ENCODE peak calls at places on chromosomes 7 and 10, in nine cellular contexts. T is stomach, S is prostate gland, I is HepG2, E is GM12891, L is spleen, P is HCT116, U is sigmoid colon, W is transverse colon. C is an unnamed sample.

GRCh38 chr10:46523881-46524470 is 32.5 kb downstream of the GPRIN2 start:
- DNase-seq in I (no peak), W (peak; percentile 18), T (peak; percentile 28), S (no peak), L (peak; percentile 61), E (no peak), U (peak; percentile 66), P (peak; percentile 35), C (no peak)

GRCh38 chr7:98619450-98620321 is 2.6 kb downstream of the NPTX2 start:
- DNase-seq in I (peak; percentile 69), E (no peak), U (no peak), S (no peak), L (no peak), T (peak; percentile 40), P (no peak), W (no peak), C (no peak)

GRCh38 chr10:110508806-110509544 is 11.3 kb downstream of the DUSP5 start:
- DNase-seq in U (peak; percentile 67), W (no peak), E (no peak), L (no peak), P (no peak), T (no peak), S (no peak), I (no peak), C (no peak)

GRCh38 chr10:8829592-8829991 is 775.1 kb downstream of the GATA3 start:
- DNase-seq in P (no peak), I (no peak), W (no peak), S (no peak), L (no peak), U (no peak), E (no peak), T (no peak), C (no peak)

GRCh38 chr10:30803901-30804322 is 174.4 kb upstream of the LYZL2 start:
- DNase-seq in P (no peak), I (no peak), L (peak; percentile 33), T (no peak), E (no peak), W (no peak), U (peak; percentile 90), S (peak; percentile 50), C (no peak)

GRCh38 chr10:132066186-132066585 is 440 bp downstream of the JAKMIP3 start:
- DNase-seq in L (no peak), P (no peak), I (no peak), W (no peak), U (no peak), E (no peak), S (no peak), T (no peak), C (no peak)

GRCh38 chr10:126199221-126199998 is 188.9 kb downstream of the ADAM12 start:
- DNase-seq in U (no peak), E (no peak), P (peak; percentile 26), W (no peak), S (no peak), L (no peak), T (no peak), I (no peak), C (no peak)

GRCh38 chr7:1370738-1371137 is 88.5 kb downstream of the MICALL2 start:
- DNase-seq in E (no peak), L (no peak), T (no peak), W (no peak), U (no peak), P (no peak), I (no peak), S (no peak), C (no peak)

GRCh38 chr10:99595770-99596465 is 24.3 kb downstream of the SLC25A28 start:
- DNase-seq in L (no peak), T (no peak), U (no peak), W (peak; percentile 44), I (no peak), S (no peak), P (no peak), E (no peak), C (no peak)

GRCh38 chr7:146366938-146367337 is 250.3 kb downstream of the CNTNAP2 start:
- DNase-seq in E (no peak), P (no peak), L (no peak), I (no peak), T (no peak), U (no peak), S (no peak), W (no peak), C (no peak)

DNA sequence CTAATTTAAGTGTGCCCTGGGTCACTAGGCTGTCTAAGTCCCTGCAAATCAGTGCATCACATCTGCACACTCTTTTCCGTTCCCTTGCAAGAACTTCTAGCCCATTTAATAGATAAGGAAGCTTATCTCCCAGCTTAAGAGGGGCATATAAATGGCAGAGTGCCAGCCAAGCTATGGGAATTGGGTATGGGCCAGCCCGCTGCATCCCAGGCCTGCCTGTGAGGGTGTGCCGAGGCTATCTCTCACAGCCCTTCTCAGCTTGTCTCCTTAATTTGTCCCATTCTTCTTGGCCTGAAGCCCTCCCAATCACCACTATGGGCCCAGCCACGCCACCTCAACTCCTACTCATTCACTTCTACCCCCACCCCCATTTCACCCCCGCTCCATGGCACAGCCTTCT is 14.7 kb downstream of the AQP1 start:
- DNase-seq in T (peak; percentile 18), S (no peak), P (no peak), E (peak; percentile 1), U (peak; percentile 48), I (no peak), L (peak; percentile 57), W (no peak), C (no peak)
- TF ChIP-seq POLR2AphosphoS5 in T (no peak), S (no peak), P (no peak), E (no peak), U (no peak), I (no peak), L (peak; percentile 73), W (no peak), C (no peak)

GRCh38 chr7:135977742-135978066 is 545 bp upstream of the MTPN start:
- DNase-seq in S (no peak), L (no peak), P (no peak), W (no peak), E (no peak), U (no peak), I (no peak), T (no peak), C (no peak)

GRCh38 chr7:135976312-135977019 is 693 bp downstream of the MTPN start:
- DNase-seq in I (peak; percentile 5), S (no peak), L (peak; percentile 76), P (peak; percentile 3), U (no peak), W (peak; percentile 22), E (peak; percentile 2), T (no peak), C (no peak)

GRCh38 chr7:135974667-135975066 is 2.5 kb downstream of the MTPN start:
- DNase-seq in L (no peak), I (no peak), W (no peak), T (no peak), U (no peak), S (no peak), P (no peak), E (no peak), C (no peak)

GRCh38 chr7:135978624-135979023 is 1.5 kb upstream of the MTPN start:
- DNase-seq in E (no peak), P (no peak), I (no peak), S (no peak), W (no peak), U (no peak), T (no peak), L (no peak), C (no peak)

DNA sequence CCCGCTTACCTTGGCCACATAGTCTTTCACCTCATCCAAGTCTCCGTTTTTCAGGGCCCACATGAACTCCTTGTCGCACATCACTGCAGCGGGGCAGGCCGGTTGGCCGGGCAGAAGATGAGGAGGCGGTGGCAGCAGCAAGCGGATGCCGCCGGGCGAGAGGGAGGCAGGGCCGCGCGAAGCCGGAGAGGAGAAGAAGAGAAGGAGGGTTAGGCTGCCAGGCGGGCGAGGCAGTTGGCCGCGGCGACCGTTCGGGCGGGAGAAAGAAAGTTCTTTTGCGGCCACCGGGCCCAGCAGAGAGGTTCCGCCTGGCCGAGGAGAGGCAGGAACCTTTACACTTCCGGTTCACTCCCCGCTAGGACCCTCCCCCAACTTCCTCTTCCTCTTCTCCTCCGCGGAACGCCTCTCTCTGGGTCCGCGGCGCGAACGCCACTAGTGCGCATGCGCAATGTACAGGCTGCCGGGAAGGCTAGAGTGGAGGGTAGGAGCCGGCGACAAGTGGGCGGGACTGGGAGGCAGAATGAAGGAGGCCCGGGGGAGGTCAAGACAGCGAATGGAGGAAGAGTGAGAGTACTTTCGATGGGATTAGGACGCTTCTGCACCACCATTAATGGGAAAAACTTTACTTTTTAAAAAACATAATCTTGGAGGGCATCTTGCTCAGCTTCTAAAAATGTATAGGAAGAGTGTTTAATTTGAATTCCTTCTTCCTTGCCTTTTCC is at the start of gene MTPN:
- DNase-seq in P (peak; percentile 94), I (peak; percentile 96), W (peak; percentile 99), U (peak; percentile 99), L (peak; percentile 100), T (peak; percentile 100), S (peak; percentile 98), E (peak; percentile 56), C (peak; percentile 60)
- TF ChIP-seq POLR2A in P (peak; percentile 41), I (peak; percentile 75), W (peak; percentile 78), U (peak; percentile 57), L (peak; percentile 62), T (no peak), S (peak; percentile 50), E (no peak), C (peak; percentile 71)

GRCh38 chr10:14017380-14017943 is 313.3 kb downstream of the FRMD4A start:
- DNase-seq in P (no peak), I (no peak), U (no peak), T (no peak), S (no peak), L (no peak), E (no peak), W (no peak), C (no peak)
- TF ChIP-seq POLR2AphosphoS5 in P (no peak), I (no peak), U (no peak), T (no peak), S (no peak), L (no peak), E (no peak), W (no peak), C (no peak)

GRCh38 chr7:88306590-88307048 is at the start of gene STEAP4:
- DNase-seq in S (peak; percentile 87), I (no peak), W (peak; percentile 83), U (peak; percentile 89), P (peak; percentile 19), T (peak; percentile 81), L (peak; percentile 93), E (no peak), C (no peak)
- TF ChIP-seq POLR2A in S (peak; percentile 41), I (no peak), W (no peak), U (no peak), P (no peak), T (no peak), L (no peak), E (no peak), C (no peak)

DNA sequence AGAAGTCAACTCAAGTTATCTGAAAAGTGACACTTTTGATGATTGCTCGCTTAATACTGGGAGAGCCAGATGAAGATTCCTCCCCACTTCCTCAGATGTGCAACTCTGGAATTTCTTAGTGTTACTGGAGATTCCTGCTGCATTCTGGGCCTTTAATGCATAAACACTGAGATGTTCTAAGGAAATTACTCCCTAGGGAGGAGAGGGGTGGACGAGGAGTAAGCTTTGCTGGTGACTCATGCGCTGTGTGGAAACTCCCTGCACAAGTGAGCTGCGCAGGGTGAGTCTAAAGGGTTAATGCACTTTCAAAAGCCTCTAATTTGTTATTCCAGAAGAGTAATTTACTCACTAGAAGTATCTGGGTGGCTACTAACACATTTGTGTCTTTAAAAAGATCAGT is 46.3 kb downstream of the EGFR start:
- DNase-seq in W (peak; percentile 37), L (no peak), E (no peak), I (no peak), T (no peak), P (peak; percentile 83), U (peak; percentile 90), S (no peak), C (no peak)
- TF ChIP-seq POLR2AphosphoS5 in W (peak; percentile 71), L (no peak), E (no peak), I (no peak), T (peak; percentile 47), P (no peak), U (no peak), S (peak; percentile 42), C (no peak)

GRCh38 chr7:130486114-130486962 is 5.5 kb upstream of the MEST start:
- DNase-seq in W (peak; percentile 87), E (no peak), I (peak; percentile 78), P (peak; percentile 78), T (peak; percentile 80), L (peak; percentile 90), S (peak; percentile 51), U (peak; percentile 66), C (peak; percentile 41)
- TF ChIP-seq POLR2A in W (peak; percentile 46), E (no peak), I (no peak), P (no peak), T (no peak), L (no peak), S (no peak), U (no peak), C (no peak)